ENCODE peak calls at places on chromosomes 2 and 18, in six cellular contexts. N, J, O, U, I and E are unnamed samples.

GRCh38 chr2:111671426-111672150 is 212.4 kb downstream of the ANAPC1 start:
- DNase-seq in J (peak; percentile 75), N (peak; percentile 70), U (peak; percentile 87), I (peak; percentile 43), O (no peak), E (peak; percentile 35)

GRCh38 chr2:45773909-45774308 is 122.4 kb downstream of the PRKCE start:
- DNase-seq in I (no peak), U (no peak), J (no peak), N (no peak), O (no peak), E (no peak)

GRCh38 chr2:165691615-165692014 is 102.4 kb downstream of the GALNT3 start:
- DNase-seq in U (no peak), O (no peak), N (peak; percentile 48), J (no peak), I (peak; percentile 64), E (no peak)

GRCh38 chr2:113979172-113980128 is 89.6 kb downstream of the ACTR3 start:
- DNase-seq in I (no peak), J (no peak), N (no peak), U (no peak), O (peak; percentile 70), E (no peak)

GRCh38 chr2:111122631-111123421 is 2.1 kb downstream of the BCL2L11 start:
- DNase-seq in U (peak; percentile 96), O (peak; percentile 56), I (peak; percentile 90), J (peak; percentile 66), N (peak; percentile 75), E (peak; percentile 71)

GRCh38 chr2:176104338-176105077 is 2.6 kb upstream of the HOXD11 start:
- DNase-seq in J (no peak), U (peak; percentile 80), O (no peak), I (no peak), N (peak; percentile 45), E (no peak)

GRCh38 chr18:60123031-60123430 is 223.2 kb downstream of the PMAIP1 start:
- DNase-seq in I (no peak), O (no peak), J (no peak), N (no peak), U (no peak), E (no peak)

GRCh38 chr18:36744261-36744876 is 84.4 kb downstream of the TPGS2 start:
- DNase-seq in N (no peak), U (no peak), J (no peak), O (no peak), I (no peak), E (no peak)

GRCh38 chr2:236093134-236093533 is 75.1 kb downstream of the GBX2 start:
- DNase-seq in J (no peak), O (no peak), N (no peak), U (no peak), I (no peak), E (no peak)

GRCh38 chr2:132416080-132416911 is at the start of gene GPR39:
- DNase-seq in I (peak; percentile 62), O (no peak), N (peak; percentile 97), J (peak; percentile 73), U (peak; percentile 93), E (no peak)

GRCh38 chr2:158213743-158214142 is 112.1 kb downstream of the UPP2 start:
- DNase-seq in N (no peak), O (no peak), J (no peak), U (no peak), I (no peak), E (no peak)

GRCh38 chr2:55401124-55401523 is 18.5 kb downstream of the CCDC88A start:
- DNase-seq in O (no peak), N (no peak), J (no peak), U (no peak), I (no peak), E (no peak)

GRCh38 chr18:35178260-35178659 is 62.6 kb upstream of the ZNF397 start:
- DNase-seq in O (no peak), U (no peak), J (no peak), I (no peak), N (peak; percentile 62), E (no peak)

GRCh38 chr2:149329470-149330126 is 789 bp upstream of the LYPD6 start:
- DNase-seq in N (peak; percentile 52), J (peak; percentile 36), U (no peak), O (no peak), I (peak; percentile 55), E (no peak)

GRCh38 chr18:48155856-48156255 is 225.4 kb upstream of the SMAD2 start:
- DNase-seq in O (no peak), N (no peak), I (no peak), J (no peak), U (no peak), E (no peak)

GRCh38 chr2:109381327-109381820 is 232.4 kb downstream of the SEPTIN10 start:
- DNase-seq in I (no peak), J (no peak), N (no peak), U (peak; percentile 80), O (no peak), E (no peak)

GRCh38 chr2:179277429-179278196 is 13.0 kb upstream of the SESTD1 start:
- DNase-seq in U (no peak), O (no peak), N (no peak), I (no peak), J (no peak), E (no peak)

GRCh38 chr2:3718679-3719078 is 15.3 kb downstream of the DCDC2C start:
- DNase-seq in N (no peak), I (no peak), J (no peak), U (no peak), O (no peak), E (no peak)

GRCh38 chr2:216492951-216493685 is 5.5 kb upstream of the RPL37A start:
- DNase-seq in O (no peak), I (no peak), U (no peak), J (no peak), N (peak; percentile 61), E (no peak)

GRCh38 chr2:178830451-178830850 is 23.2 kb upstream of the TTN start:
- DNase-seq in U (no peak), O (no peak), J (no peak), I (no peak), N (no peak), E (no peak)

GRCh38 chr2:10432315-10433181 is 15.6 kb downstream of the ODC1 start:
- DNase-seq in U (no peak), I (no peak), O (no peak), J (no peak), N (no peak), E (no peak)

GRCh38 chr18:75105551-75106254 is 103.2 kb downstream of the PTGR3 start:
- DNase-seq in I (no peak), J (no peak), U (peak; percentile 67), N (no peak), O (no peak), E (no peak)

GRCh38 chr2:234290671-234291070 is 206.2 kb downstream of the ARL4C start:
- DNase-seq in U (peak; percentile 90), N (no peak), I (peak; percentile 66), O (peak; percentile 78), J (no peak), E (no peak)

GRCh38 chr18:59383831-59384230 is 24.8 kb upstream of the LMAN1 start:
- DNase-seq in I (no peak), O (no peak), J (no peak), U (no peak), N (no peak), E (no peak)

GRCh38 chr2:26616032-26616863 is 24.9 kb downstream of the CIB4 start:
- DNase-seq in I (no peak), J (no peak), U (peak; percentile 53), O (no peak), N (no peak), E (no peak)

GRCh38 chr2:64426191-64426952 is 27.6 kb upstream of the LGALSL start:
- DNase-seq in N (no peak), U (no peak), I (no peak), J (no peak), O (no peak), E (no peak)